ENCODE peak calls at places on chromosomes 5 and 9, in eight cellular contexts. M is ovary; V is cardiac fibroblast; T is EL; H is NCI-H510A treated with DMSO at 0.1 percent for 48 hours; O is amniotic stem cell; E is stimulated activated CD8-positive, alpha-beta memory T cell treated with anti-CD3 and anti-CD28 coated beads, Interleukin-15, amount 100 ng/mL, for 4 hours; Z is fibroblast of lung. D is an unnamed sample.

GRCh38 chr5:150515446-150515845 is 7.5 kb downstream of the NDST1 start:
- DNase-seq in O (no peak), H (no peak), E (no peak), M (peak; percentile 58), Z (peak; percentile 77), V (peak; percentile 72), T (peak; percentile 91), D (peak; percentile 65)

GRCh38 chr5:178642351-178642909 is 15.6 kb upstream of the CLK4 start:
- DNase-seq in T (peak; percentile 100), M (no peak), O (peak; percentile 97), H (no peak), V (peak; percentile 96), E (no peak), Z (peak; percentile 68), D (peak; percentile 82)

GRCh38 chr5:372556-372910 is 51.0 kb downstream of the AHRR start:
- DNase-seq in O (no peak), Z (no peak), M (no peak), E (no peak), T (no peak), V (no peak), H (no peak), D (peak; percentile 49)

GRCh38 chr9:125650271-125650737 is 56.7 kb downstream of the MAPKAP1 start:
- DNase-seq in T (peak; percentile 74), E (no peak), O (no peak), V (peak; percentile 91), H (no peak), M (no peak), Z (peak; percentile 44), D (no peak)

GRCh38 chr9:101018391-101018990 is 10.0 kb upstream of the PLPPR1 start:
- DNase-seq in E (no peak), Z (no peak), M (no peak), V (no peak), T (no peak), O (no peak), H (no peak), D (no peak)

GRCh38 chr9:113219972-113220371 is 1.1 kb downstream of the FKBP15 start:
- DNase-seq in V (peak; percentile 57), Z (peak; percentile 74), M (no peak), O (no peak), H (no peak), T (peak; percentile 79), E (no peak), D (no peak)

GRCh38 chr9:89564257-89564878 is 40.4 kb upstream of the GADD45G start:
- DNase-seq in Z (no peak), H (peak; percentile 92), T (no peak), E (no peak), V (peak; percentile 5), O (no peak), M (no peak), D (peak; percentile 87)

GRCh38 chr9:29806941-29807625 is 2233.8 kb upstream of the C9orf72 start:
- DNase-seq in H (no peak), E (no peak), O (no peak), Z (no peak), V (no peak), T (no peak), M (no peak), D (no peak)

GRCh38 chr5:34061993-34062392 is 19.0 kb upstream of the C1QTNF3 start:
- DNase-seq in M (no peak), V (no peak), O (no peak), E (no peak), Z (no peak), H (no peak), T (no peak), D (no peak)

GRCh38 chr5:14153932-14154646 is 10.9 kb downstream of the TRIO start:
- DNase-seq in E (no peak), O (no peak), H (no peak), T (peak; percentile 90), Z (peak; percentile 85), M (no peak), V (peak; percentile 80), D (peak; percentile 97)

GRCh38 chr5:55600086-55600485 is 65.3 kb upstream of the PLPP1 start:
- DNase-seq in H (no peak), E (no peak), T (peak; percentile 9), V (no peak), O (no peak), M (no peak), Z (no peak), D (no peak)

GRCh38 chr5:54753034-54753433 is 232.4 kb downstream of the ESM1 start:
- DNase-seq in M (no peak), O (peak; percentile 53), Z (peak; percentile 61), V (peak; percentile 59), T (peak; percentile 60), E (no peak), H (no peak), D (no peak)

GRCh38 chr9:136426787-136427186 is 12.9 kb downstream of the INPP5E start:
- DNase-seq in H (no peak), Z (no peak), O (no peak), M (no peak), T (no peak), V (no peak), E (no peak), D (no peak)

GRCh38 chr9:117400131-117400530 is 14.7 kb downstream of the ASTN2 start:
- DNase-seq in M (no peak), T (no peak), Z (no peak), V (no peak), H (peak; percentile 96), E (no peak), O (no peak), D (peak; percentile 77)

GRCh38 chr9:131585375-131585774 is 40.1 kb downstream of the PRRT1B start:
- DNase-seq in E (peak; percentile 16), M (no peak), V (peak; percentile 23), T (peak; percentile 40), O (no peak), Z (no peak), H (no peak), D (no peak)

GRCh38 chr9:125966959-125967711 is 220.0 kb downstream of the PBX3 start:
- DNase-seq in V (no peak), H (no peak), T (no peak), Z (peak; percentile 15), E (no peak), M (peak; percentile 21), O (no peak), D (no peak)

GRCh38 chr9:131262327-131263032 is 13.8 kb downstream of the FAM78A start:
- DNase-seq in O (no peak), M (no peak), H (no peak), V (no peak), T (no peak), E (no peak), Z (no peak), D (no peak)

GRCh38 chr9:134970719-134971118 is 53.0 kb upstream of the FCN1 start:
- DNase-seq in V (no peak), H (no peak), T (no peak), M (no peak), O (no peak), E (no peak), Z (no peak), D (no peak)

GRCh38 chr5:127671218-127671617 is 22.3 kb downstream of the CTXN3 start:
- DNase-seq in H (no peak), E (no peak), Z (no peak), V (no peak), T (peak; percentile 27), M (no peak), O (no peak), D (no peak)

GRCh38 chr5:57666582-57666981 is 184.0 kb upstream of the ACTBL2 start:
- DNase-seq in M (no peak), V (peak; percentile 37), E (no peak), T (no peak), H (no peak), O (no peak), Z (no peak), D (no peak)

GRCh38 chr5:1344975-1345838 is at the start of gene CLPTM1L:
- DNase-seq in Z (peak; percentile 80), M (peak; percentile 84), T (peak; percentile 83), V (peak; percentile 80), H (peak; percentile 85), O (peak; percentile 76), E (peak; percentile 69), D (peak; percentile 86)

GRCh38 chr9:131272212-131272611 is 4.1 kb downstream of the FAM78A start:
- DNase-seq in O (no peak), M (no peak), E (no peak), H (no peak), Z (no peak), V (no peak), T (no peak), D (no peak)

GRCh38 chr5:147481376-147481775 is 28.5 kb downstream of the DPYSL3 start:
- DNase-seq in M (no peak), O (peak; percentile 13), T (peak; percentile 77), H (no peak), E (no peak), V (peak; percentile 90), Z (peak; percentile 90), D (no peak)

GRCh38 chr5:96565843-96566242 is 96.3 kb upstream of the CAST start:
- DNase-seq in M (no peak), Z (peak; percentile 80), V (peak; percentile 94), E (no peak), O (peak; percentile 89), H (no peak), T (peak; percentile 84), D (no peak)

GRCh38 chr5:30878751-30879150 is 314.7 kb upstream of the CDH6 start:
- DNase-seq in V (no peak), M (no peak), Z (no peak), T (no peak), E (no peak), O (no peak), H (no peak), D (no peak)

GRCh38 chr9:35112257-35113020 is 3.2 kb downstream of the ATOSB start:
- DNase-seq in T (peak; percentile 86), V (peak; percentile 79), M (no peak), Z (peak; percentile 75), H (no peak), O (peak; percentile 40), E (no peak), D (no peak)

GRCh38 chr9:109351032-109351431 is 30.2 kb upstream of the EPB41L4B start:
- DNase-seq in M (no peak), V (no peak), Z (no peak), T (no peak), H (no peak), E (no peak), O (no peak), D (no peak)

GRCh38 chr5:170307575-170308465 is 10.2 kb upstream of the LCP2 start:
- DNase-seq in E (no peak), O (no peak), M (peak; percentile 80), V (peak; percentile 93), H (peak; percentile 20), Z (peak; percentile 83), T (peak; percentile 52), D (peak; percentile 90)

GRCh38 chr9:135951889-135952663 is 9.1 kb downstream of the UBAC1 start:
- DNase-seq in Z (peak; percentile 89), H (peak; percentile 87), T (no peak), O (no peak), E (no peak), M (no peak), V (no peak), D (peak; percentile 84)

GRCh38 chr5:33330992-33331391 is 109.8 kb upstream of the TARS1 start:
- DNase-seq in T (no peak), Z (no peak), V (no peak), E (no peak), M (no peak), H (no peak), O (no peak), D (no peak)

GRCh38 chr5:173498871-173499470 is 117.5 kb downstream of the BOD1 start:
- DNase-seq in O (no peak), V (peak; percentile 28), T (no peak), Z (no peak), M (peak; percentile 66), H (peak; percentile 13), E (no peak), D (peak; percentile 74)

GRCh38 chr5:136750507-136750906 is 385.2 kb upstream of the TRPC7 start:
- DNase-seq in H (no peak), O (no peak), M (no peak), T (peak; percentile 76), E (no peak), Z (no peak), V (no peak), D (no peak)

GRCh38 chr5:177449140-177450061 is 2.8 kb downstream of the PRR7 start:
- DNase-seq in H (no peak), E (no peak), V (no peak), O (no peak), Z (no peak), T (no peak), M (no peak), D (no peak)

GRCh38 chr9:88258012-88258411 is 119.7 kb upstream of the SPATA31C2 start:
- DNase-seq in V (peak; percentile 57), O (peak; percentile 19), E (no peak), T (peak; percentile 70), Z (peak; percentile 66), M (no peak), H (no peak), D (peak; percentile 90)

D was measured in islet precursor cell.